ENCODE peak calls at places on chromosomes 16 and 17, in eight cellular contexts. X is CD4-positive, CD25-positive, alpha-beta regulatory T cell; Z is HCEC 1CT; N is GM04504; C is fibroblast of mammary gland; D is H9; Q is endothelial cell of umbilical vein; H is stimulated activated CD8-positive, alpha-beta memory T cell treated with anti-CD3 and anti-CD28 coated beads, Interleukin-7, amount 100 ng/mL, for 1 hour. W is an unnamed sample.

GRCh38 chr17:82882715-82883446 is 43.1 kb upstream of the ZNF750 start:
- DNase-seq in Q (no peak), N (no peak), C (no peak), D (no peak), Z (no peak), H (peak; percentile 53), X (peak; percentile 76), W (no peak)

GRCh38 chr17:38554430-38555350 is 51.1 kb downstream of the SRCIN1 start:
- DNase-seq in H (no peak), N (no peak), X (no peak), C (peak; percentile 39), Z (no peak), D (no peak), Q (no peak), W (no peak)

GRCh38 chr17:81481011-81481799 is 31.4 kb downstream of the ACTG1 start:
- DNase-seq in Q (peak; percentile 64), C (peak; percentile 33), Z (no peak), N (no peak), H (peak; percentile 13), X (peak; percentile 51), D (peak; percentile 76), W (no peak)

GRCh38 chr17:41959336-41960095 is 7.1 kb upstream of the CNP start:
- DNase-seq in N (no peak), H (no peak), C (peak; percentile 69), Q (peak; percentile 36), X (no peak), Z (peak; percentile 49), D (peak; percentile 91), W (peak; percentile 65)

GRCh38 chr16:77833906-77834599 is 45.7 kb downstream of the VAT1L start:
- DNase-seq in Q (peak; percentile 89), Z (peak; percentile 85), C (peak; percentile 32), N (peak; percentile 72), H (no peak), X (no peak), D (peak; percentile 75), W (peak; percentile 88)

GRCh38 chr17:80527016-80527645 is 17.5 kb upstream of the RPTOR start:
- DNase-seq in C (no peak), H (no peak), Q (no peak), Z (peak; percentile 19), D (no peak), N (no peak), X (no peak), W (no peak)

GRCh38 chr16:88657371-88657770 is 5.5 kb downstream of the MVD start:
- DNase-seq in N (no peak), C (no peak), H (no peak), D (no peak), Z (no peak), Q (no peak), X (no peak), W (no peak)

GRCh38 chr17:4833941-4834501 is 881 bp downstream of the MINK1 start:
- DNase-seq in C (peak; percentile 42), H (no peak), D (no peak), Z (peak; percentile 25), X (no peak), Q (peak; percentile 55), N (peak; percentile 9), W (peak; percentile 53)

GRCh38 chr17:64196626-64197025 is 66.4 kb downstream of the TEX2 start:
- DNase-seq in X (no peak), Q (no peak), D (no peak), N (peak; percentile 39), Z (peak; percentile 84), C (peak; percentile 83), H (no peak), W (no peak)

GRCh38 chr17:16516594-16517018 is 24.6 kb upstream of the LRRC75A start:
- DNase-seq in C (peak; percentile 76), X (no peak), N (no peak), D (peak; percentile 70), H (no peak), Q (peak; percentile 62), Z (peak; percentile 48), W (no peak)

GRCh38 chr17:55926276-55926995 is 175.6 kb downstream of the PCTP start:
- DNase-seq in N (no peak), X (no peak), Z (no peak), D (peak; percentile 53), Q (no peak), C (no peak), H (no peak), W (no peak)

GRCh38 chr16:66948034-66948821 is 12.8 kb upstream of the CES3 start:
- DNase-seq in Q (peak; percentile 18), N (no peak), Z (no peak), D (no peak), X (no peak), H (no peak), C (no peak), W (no peak)

GRCh38 chr17:15914400-15915165 is 30.3 kb upstream of the ADORA2B start:
- DNase-seq in D (no peak), N (no peak), Q (no peak), X (no peak), Z (peak; percentile 77), C (peak; percentile 74), H (no peak), W (no peak)

GRCh38 chr16:49835116-49835880 is 20.6 kb downstream of the ZNF423 start:
- DNase-seq in X (no peak), Q (no peak), H (no peak), D (no peak), Z (no peak), C (no peak), N (no peak), W (no peak)

GRCh38 chr17:44777394-44778348 is 18.9 kb downstream of the ADAM11 start:
- DNase-seq in N (no peak), X (no peak), C (no peak), H (no peak), Z (no peak), Q (no peak), D (peak; percentile 40), W (no peak)

GRCh38 chr16:17921357-17921978 is 415.1 kb downstream of the NPIPA8 start:
- DNase-seq in N (no peak), H (peak; percentile 12), Z (no peak), D (peak; percentile 66), C (peak; percentile 17), Q (no peak), X (peak; percentile 4), W (peak; percentile 3)

GRCh38 chr17:79793924-79794304 is 3.0 kb downstream of the CBX8 start:
- DNase-seq in Z (peak; percentile 65), H (no peak), X (no peak), C (no peak), N (no peak), Q (peak; percentile 39), D (peak; percentile 92), W (no peak)

GRCh38 chr17:280901-281300 is 71.7 kb downstream of the RPH3AL start:
- DNase-seq in X (no peak), D (no peak), N (no peak), Q (no peak), H (no peak), C (no peak), Z (no peak), W (no peak)

GRCh38 chr17:67629963-67630320 is 87.8 kb upstream of the NOL11 start:
- DNase-seq in H (no peak), X (no peak), Q (peak; percentile 33), C (peak; percentile 85), Z (peak; percentile 79), N (peak; percentile 39), D (no peak), W (peak; percentile 47)

GRCh38 chr16:12462690-12463646 is 340.7 kb downstream of the CPPED1 start:
- DNase-seq in Q (peak; percentile 70), Z (no peak), X (no peak), C (peak; percentile 61), N (peak; percentile 26), D (no peak), H (no peak), W (peak; percentile 94)